ENCODE peak calls at places on chromosomes 3 and 15, in six cellular contexts. V, I, K, Z, W and D are unnamed samples.

GRCh38 chr15:98111806-98112205 is 151.3 kb downstream of the ARRDC4 start:
- DNase-seq in Z (no peak), K (no peak), I (no peak), W (no peak), V (no peak), D (no peak)

GRCh38 chr3:135018171-135018923 is 223.3 kb downstream of the EPHB1 start:
- DNase-seq in I (no peak), V (no peak), W (no peak), K (no peak), Z (no peak), D (no peak)

GRCh38 chr3:47261301-47261700 is 21.3 kb downstream of the KIF9 start:
- DNase-seq in I (no peak), V (no peak), W (no peak), Z (no peak), K (no peak), D (no peak)

GRCh38 chr15:70922119-70922518 is 29.5 kb downstream of the LRRC49 start:
- DNase-seq in V (no peak), K (no peak), W (no peak), Z (no peak), I (no peak), D (no peak)

GRCh38 chr15:74843891-74844299 is 939 bp upstream of the ULK3 start:
- DNase-seq in V (peak), K (peak), W (no peak), Z (no peak), I (no peak), D (no peak)

GRCh38 chr3:58608648-58609047 is 31.5 kb upstream of the FAM107A start:
- DNase-seq in W (no peak), Z (no peak), K (no peak), I (no peak), V (no peak), D (no peak)

GRCh38 chr3:20682573-20682972 is 496.6 kb upstream of the SGO1 start:
- DNase-seq in Z (no peak), I (no peak), K (no peak), W (no peak), V (no peak), D (no peak)

GRCh38 chr3:188869628-188870027 is 302.1 kb upstream of the TPRG1 start:
- DNase-seq in K (no peak), V (no peak), Z (no peak), I (no peak), W (no peak), D (no peak)

GRCh38 chr15:35713733-35714132 is 167.8 kb upstream of the DPH6 start:
- DNase-seq in W (no peak), K (no peak), V (no peak), Z (no peak), I (peak), D (no peak)

GRCh38 chr3:127753338-127753737 is 69.0 kb downstream of the MGLL start:
- DNase-seq in Z (no peak), K (no peak), W (no peak), V (no peak), I (no peak), D (no peak)

GRCh38 chr15:56082263-56082761 is 88.9 kb upstream of the NEDD4 start:
- DNase-seq in I (no peak), W (no peak), Z (no peak), K (no peak), V (no peak), D (no peak)

GRCh38 chr3:185613016-185613415 is 26.9 kb downstream of the SENP2 start:
- DNase-seq in Z (no peak), V (no peak), K (no peak), W (no peak), I (no peak), D (no peak)

DNA sequence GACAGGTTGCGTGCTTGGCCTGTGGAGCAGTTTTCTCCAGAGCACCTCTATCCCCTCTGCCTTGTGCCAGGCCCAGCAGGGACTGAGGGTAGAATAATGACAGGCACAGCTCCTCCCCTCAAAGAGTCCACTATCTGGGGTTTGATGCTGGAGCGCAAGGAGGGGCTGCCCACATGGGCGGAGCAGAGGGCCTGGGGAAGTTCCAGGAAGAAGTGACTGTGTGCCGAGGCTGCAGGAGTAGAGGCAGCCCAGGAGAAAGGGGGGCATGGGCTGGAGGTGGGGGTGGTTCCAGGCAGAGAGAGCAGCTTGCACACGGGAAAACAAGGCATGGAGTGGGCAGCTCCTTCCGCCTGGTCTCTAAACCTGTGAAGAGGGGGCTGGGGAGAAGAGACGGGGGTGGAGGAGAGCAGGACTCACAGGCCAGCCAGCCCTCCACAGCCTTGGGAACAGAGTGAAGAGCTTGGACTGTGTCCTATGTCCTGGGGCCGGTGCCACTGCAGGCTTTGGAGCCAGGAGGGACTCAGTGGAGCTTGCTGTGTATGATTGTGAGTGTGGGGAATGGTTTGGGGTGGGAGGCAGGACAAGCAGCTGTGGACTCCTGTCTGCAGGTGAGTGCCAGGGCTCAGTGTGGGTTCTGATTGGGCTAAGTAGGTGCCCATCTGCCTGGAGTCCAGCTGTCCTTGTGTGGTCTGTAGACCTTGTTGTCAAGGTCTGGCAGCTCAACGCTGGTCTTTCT is 48.1 kb downstream of the APBA2 start:
- DNase-seq in K (peak), W (no peak), I (no peak), Z (peak), V (no peak), D (no peak)
- TF ChIP-seq JUND in K (no peak), W (no peak), I (no peak), Z (no peak), V (no peak), D (no peak)

GRCh38 chr15:22933641-22934061 is 46.5 kb downstream of the CYFIP1 start:
- DNase-seq in K (no peak), W (no peak), Z (no peak), I (no peak), V (no peak), D (no peak)
- TF ChIP-seq JUND in K (no peak), W (no peak), Z (no peak), I (no peak), V (no peak), D (no peak)

GRCh38 chr3:43893721-43894120 is 203.0 kb downstream of the ABHD5 start:
- DNase-seq in Z (no peak), K (no peak), I (no peak), W (no peak), V (no peak), D (no peak)
- TF ChIP-seq JUND in Z (no peak), K (no peak), I (no peak), W (no peak), V (no peak), D (no peak)

GRCh38 chr3:107143206-107143605 is 234.0 kb upstream of the CCDC54 start:
- DNase-seq in V (no peak), K (no peak), W (no peak), Z (no peak), I (no peak), D (no peak)

GRCh38 chr3:107142786-107143185 is 234.5 kb upstream of the CCDC54 start:
- DNase-seq in I (no peak), V (no peak), Z (no peak), W (no peak), K (no peak), D (no peak)

GRCh38 chr3:107142171-107142570 is 235.1 kb upstream of the CCDC54 start:
- DNase-seq in W (no peak), Z (no peak), V (no peak), K (no peak), I (no peak), D (no peak)
- TF ChIP-seq JUND in W (no peak), Z (no peak), V (no peak), K (no peak), I (no peak), D (no peak)